ENCODE peak calls at places on chromosomes 13 and 19, in six cellular contexts. S is stimulated activated effector memory CD8-positive, alpha-beta T cell treated with anti-CD3 and anti-CD28 coated beads, Interleukin-12 subunit alpha, Interleukin-12 subunit beta, amount 100 ng/mL, for 72 hours; J is activated CD4-positive, alpha-beta T cell treated with anti-CD3 and anti-CD28 coated beads, Interleukin-2, amount 10 ng/mL, durations not matched to agents 7 days and 5 days; T is KBM-7; H is astrocyte; Z is NCI-H345. M is an unnamed sample.

GRCh38 chr19:45878043-45878794 is 7.7 kb downstream of the IRF2BP1 start:
- DNase-seq in H (no peak), S (no peak), T (no peak), Z (no peak), J (no peak), M (no peak)

GRCh38 chr19:15680923-15681322 is 8.0 kb downstream of the CYP4F12 start:
- DNase-seq in J (no peak), H (no peak), T (no peak), Z (no peak), S (no peak), M (no peak)

GRCh38 chr19:34960103-34960805 is 3.8 kb downstream of the ZNF792 start:
- DNase-seq in S (no peak), H (peak), T (no peak), Z (no peak), J (no peak), M (no peak)

GRCh38 chr19:39397360-39398296 is 6.5 kb downstream of the MED29 start:
- DNase-seq in S (peak), H (peak), J (peak), T (peak), Z (peak), M (peak)

GRCh38 chr19:33260628-33261418 is 35.2 kb upstream of the SLC7A10 start:
- DNase-seq in T (peak), Z (no peak), J (peak), H (no peak), S (no peak), M (peak)

GRCh38 chr19:2112516-2113320 is 16.0 kb downstream of the IZUMO4 start:
- DNase-seq in S (no peak), H (no peak), J (no peak), Z (no peak), T (no peak), M (no peak)

GRCh38 chr13:20001351-20001750 is 42.8 kb downstream of the ZMYM2 start:
- DNase-seq in H (no peak), J (no peak), Z (no peak), S (no peak), T (no peak), M (no peak)

GRCh38 chr13:101875717-101876393 is 423.4 kb downstream of the ITGBL1 start:
- DNase-seq in T (no peak), J (no peak), Z (peak), H (peak), S (no peak), M (no peak)

GRCh38 chr13:28659611-28659970 is 661 bp downstream of the POMP start:
- DNase-seq in Z (no peak), S (no peak), J (peak), H (peak), T (no peak), M (no peak)

GRCh38 chr13:97627566-97627965 is 193.6 kb downstream of the RAP2A start:
- DNase-seq in H (peak), T (no peak), Z (no peak), J (no peak), S (no peak), M (peak)

GRCh38 chr13:24680258-24680920 is at the start of gene ATP12A:
- DNase-seq in T (peak), Z (peak), J (peak), S (peak), H (no peak), M (no peak)

GRCh38 chr13:25771208-25771607 is 280.6 kb downstream of the SHISA2 start:
- DNase-seq in Z (no peak), J (no peak), T (no peak), S (no peak), H (peak), M (no peak)

GRCh38 chr19:46610851-46611770 is 10.0 kb downstream of the CALM3 start:
- DNase-seq in T (peak), H (peak), Z (no peak), S (no peak), J (peak), M (peak)

GRCh38 chr13:39586142-39586541 is 16.9 kb downstream of the LHFPL6 start:
- DNase-seq in H (no peak), J (no peak), Z (no peak), T (no peak), S (no peak), M (no peak)

GRCh38 chr13:60647547-60647946 is 250.5 kb downstream of the TDRD3 start:
- DNase-seq in T (no peak), H (no peak), J (no peak), Z (no peak), S (no peak), M (no peak)

GRCh38 chr13:58056411-58056810 is 424.9 kb downstream of the PCDH17 start:
- DNase-seq in J (no peak), S (no peak), T (no peak), H (no peak), Z (no peak), M (no peak)

GRCh38 chr13:102402292-102402691 is 444 bp upstream of the FGF14 start:
- DNase-seq in H (peak), S (no peak), Z (peak), J (no peak), T (no peak), M (peak)

GRCh38 chr19:8571006-8571411 is 6.2 kb downstream of the MYO1F start:
- DNase-seq in T (peak), S (peak), J (peak), H (peak), Z (no peak), M (peak)

GRCh38 chr13:32021785-32022184 is 9.8 kb upstream of the FRY start:
- DNase-seq in S (no peak), H (no peak), J (no peak), Z (no peak), T (no peak), M (no peak)

GRCh38 chr13:79973533-79973963 is 367.4 kb downstream of the SPRY2 start:
- DNase-seq in S (no peak), Z (no peak), J (no peak), T (peak), H (no peak), M (peak)

GRCh38 chr13:43058318-43058674 is 34.9 kb downstream of the DNAJC15 start:
- DNase-seq in S (no peak), T (no peak), H (peak), J (peak), Z (peak), M (no peak)

GRCh38 chr19:13865243-13865577 is 11.7 kb upstream of the NANOS3 start:
- DNase-seq in S (no peak), T (no peak), H (no peak), J (no peak), Z (no peak), M (no peak)

GRCh38 chr13:92838786-92839185 is 387.8 kb upstream of the GPC6 start:
- DNase-seq in Z (no peak), T (no peak), H (peak), S (no peak), J (no peak), M (no peak)

GRCh38 chr13:42970824-42971669 is 21.0 kb downstream of the EPSTI1 start:
- DNase-seq in T (peak), Z (no peak), H (peak), S (peak), J (peak), M (no peak)

GRCh38 chr19:50268501-50268900 is 60.7 kb downstream of the KCNC3 start:
- DNase-seq in H (no peak), J (no peak), S (no peak), T (no peak), Z (no peak), M (no peak)

GRCh38 chr19:30312582-30313352 is 59.4 kb upstream of the ZNF536 start:
- DNase-seq in H (no peak), T (no peak), J (no peak), Z (no peak), S (no peak), M (no peak)

GRCh38 chr19:8616861-8617260 is 6.3 kb upstream of the ADAMTS10 start:
- DNase-seq in T (no peak), J (no peak), H (no peak), Z (no peak), S (no peak), M (no peak)

GRCh38 chr19:18425515-18426415 is 6.6 kb downstream of the SSBP4 start:
- DNase-seq in H (peak), J (no peak), S (no peak), Z (no peak), T (no peak), M (peak)

GRCh38 chr13:30805132-30805537 is 69.8 kb downstream of the ALOX5AP start:
- DNase-seq in H (no peak), S (no peak), T (no peak), J (no peak), Z (no peak), M (no peak)

GRCh38 chr19:38920529-38921419 is 8.8 kb upstream of the CCER2 start:
- DNase-seq in Z (no peak), J (no peak), S (no peak), T (no peak), H (no peak), M (no peak)

GRCh38 chr13:64234255-64234654 is 2818.6 kb upstream of the PCDH20 start:
- DNase-seq in Z (no peak), S (no peak), J (no peak), T (no peak), H (peak), M (no peak)

GRCh38 chr13:34416833-34417425 is 525.1 kb upstream of the NBEA start:
- DNase-seq in S (no peak), T (no peak), Z (peak), H (peak), J (no peak), M (peak)

GRCh38 chr13:54513254-54513653 is 1484.6 kb downstream of the OLFM4 start:
- DNase-seq in H (no peak), J (no peak), Z (no peak), T (no peak), S (no peak), M (no peak)

GRCh38 chr19:18605546-18606280 is 886 bp downstream of the CRLF1 start:
- DNase-seq in S (no peak), T (no peak), Z (no peak), H (no peak), J (no peak), M (no peak)

M was measured in left cardiac atrium.